ENCODE peak calls at places on chromosomes 11 and 22, in seven cellular contexts. P is H9, A is H1, R is mesendoderm, I is neuronal stem cell, U is IMR-90, N is trophoblast cell. B is an unnamed sample.

GRCh38 chr11:11977206-11977938 is 31.1 kb downstream of the DKK3 start:
- DNase-seq in U (peak), R (peak), N (peak), A (peak), I (no peak), P (peak), B (peak)

GRCh38 chr22:32411388-32411787 is 659 bp downstream of the RTCB start:
- DNase-seq in I (no peak), N (peak), R (peak), A (no peak), U (peak), P (no peak), B (peak)

GRCh38 chr11:46457659-46458058 is 66.1 kb upstream of the CHRM4 start:
- DNase-seq in I (no peak), R (no peak), A (no peak), P (no peak), U (peak), N (peak), B (peak)

GRCh38 chr11:13301522-13301921 is 23.9 kb downstream of the BMAL1 start:
- DNase-seq in A (peak), P (no peak), N (no peak), I (no peak), R (no peak), U (no peak), B (no peak)

GRCh38 chr11:35391922-35392813 is 27.2 kb downstream of the SLC1A2 start:
- DNase-seq in I (peak), R (peak), A (peak), U (peak), P (peak), N (peak), B (peak)

GRCh38 chr11:450809-451451 is 851 bp downstream of the PTDSS2 start:
- DNase-seq in U (peak), P (peak), R (peak), N (peak), A (no peak), I (peak), B (peak)

GRCh38 chr11:13140028-13140870 is 131.1 kb downstream of the RASSF10 start:
- DNase-seq in A (no peak), I (no peak), R (no peak), P (no peak), U (peak), N (peak), B (peak)

GRCh38 chr11:58134151-58134550 is 8.8 kb upstream of the OR9I1 start:
- DNase-seq in N (no peak), A (no peak), I (no peak), U (no peak), P (no peak), R (peak), B (no peak)

GRCh38 chr22:32352681-32353080 is 5.0 kb upstream of the RFPL3 start:
- DNase-seq in A (no peak), P (no peak), R (peak), U (no peak), I (no peak), N (no peak), B (no peak)

GRCh38 chr11:74050465-74050864 is 41.6 kb upstream of the UCP3 start:
- DNase-seq in P (no peak), U (peak), N (peak), R (no peak), I (no peak), A (no peak), B (no peak)

GRCh38 chr11:2316963-2317244 is 15.1 kb downstream of the TSPAN32 start:
- DNase-seq in N (no peak), A (no peak), U (no peak), I (no peak), R (no peak), P (no peak), B (no peak)

GRCh38 chr11:77602385-77603105 is 12.8 kb downstream of the AQP11 start:
- DNase-seq in N (peak), U (peak), R (no peak), I (no peak), A (no peak), P (no peak), B (peak)

GRCh38 chr22:40036591-40037225 is 42.0 kb downstream of the FAM83F start:
- DNase-seq in I (peak), R (peak), N (peak), A (peak), U (peak), P (peak), B (peak)

GRCh38 chr11:34181856-34182405 is 76.5 kb downstream of the NAT10 start:
- DNase-seq in N (no peak), U (no peak), A (no peak), R (no peak), I (no peak), P (no peak), B (no peak)

GRCh38 chr22:36366291-36366708 is 21.5 kb downstream of the MYH9 start:
- DNase-seq in N (no peak), P (no peak), U (peak), I (no peak), R (peak), A (no peak), B (peak)

GRCh38 chr11:58787903-58788302 is 56.2 kb upstream of the GLYAT start:
- DNase-seq in I (no peak), U (peak), A (no peak), P (no peak), R (no peak), N (peak), B (no peak)

GRCh38 chr11:12239396-12240298 is 129.3 kb downstream of the MICAL2 start:
- DNase-seq in R (no peak), I (no peak), N (no peak), P (no peak), A (no peak), U (peak), B (no peak)

GRCh38 chr22:44151661-44152060 is 29.1 kb upstream of the PARVG start:
- DNase-seq in P (no peak), R (no peak), A (no peak), U (peak), I (no peak), N (no peak), B (peak)

GRCh38 chr11:78802058-78802633 is 227.5 kb upstream of the NARS2 start:
- DNase-seq in I (no peak), P (no peak), U (no peak), R (peak), A (no peak), N (peak), B (peak)

GRCh38 chr11:3781423-3781822 is 15.9 kb downstream of the NUP98 start:
- DNase-seq in A (no peak), R (no peak), U (peak), I (no peak), N (peak), P (no peak), B (no peak)

GRCh38 chr11:118003456-118003855 is 17.3 kb downstream of the IL10RA start:
- DNase-seq in R (no peak), I (no peak), A (no peak), P (no peak), U (no peak), N (no peak), B (no peak)

GRCh38 chr11:132072044-132072879 is 701.8 kb downstream of the NTM start:
- DNase-seq in P (no peak), N (peak), A (no peak), I (no peak), U (peak), R (peak), B (peak)

GRCh38 chr11:25981998-25982397 is 349.9 kb upstream of the ANO3 start:
- DNase-seq in N (peak), P (no peak), I (peak), R (peak), U (peak), A (no peak), B (peak)

GRCh38 chr11:37343279-37343678 is 745.2 kb upstream of the RAG2 start:
- DNase-seq in I (no peak), N (no peak), R (no peak), P (no peak), A (no peak), U (no peak), B (no peak)

GRCh38 chr22:26889794-26890193 is 232.4 kb downstream of the MIAT start:
- DNase-seq in P (no peak), A (no peak), N (no peak), R (no peak), U (no peak), I (no peak), B (peak)

GRCh38 chr11:61037694-61038093 is 64.6 kb upstream of the CD5 start:
- DNase-seq in U (no peak), R (no peak), A (no peak), N (no peak), P (no peak), I (no peak), B (no peak)

GRCh38 chr11:127000991-127001390 is 421 bp upstream of the KIRREL3 start:
- DNase-seq in P (no peak), A (no peak), N (no peak), R (no peak), U (peak), I (no peak), B (no peak)

GRCh38 chr11:75420224-75421034 is 12.6 kb downstream of the KLHL35 start:
- DNase-seq in N (no peak), A (no peak), R (peak), I (no peak), U (no peak), P (no peak), B (no peak)

GRCh38 chr11:69957849-69958248 is 120.3 kb upstream of the ANO1 start:
- DNase-seq in N (no peak), R (no peak), U (no peak), P (no peak), I (no peak), A (no peak), B (no peak)

GRCh38 chr11:69959461-69959860 is 118.7 kb upstream of the ANO1 start:
- DNase-seq in U (no peak), P (no peak), I (no peak), R (no peak), N (no peak), A (no peak), B (no peak)

GRCh38 chr11:69961738-69962137 is 116.4 kb upstream of the ANO1 start:
- DNase-seq in A (no peak), R (no peak), N (no peak), U (no peak), P (no peak), I (no peak), B (no peak)

GRCh38 chr11:69956669-69957190 is 121.4 kb upstream of the ANO1 start:
- DNase-seq in A (no peak), P (no peak), I (no peak), U (no peak), R (no peak), N (no peak), B (no peak)

GRCh38 chr11:69958308-69958707 is 119.8 kb upstream of the ANO1 start:
- DNase-seq in U (peak), A (no peak), R (no peak), I (no peak), N (no peak), P (no peak), B (peak)
- H3K27ac ChIP-seq in U (peak), A (no peak), R (no peak), I (no peak), N (no peak), P (no peak), B (no peak)

DNA sequence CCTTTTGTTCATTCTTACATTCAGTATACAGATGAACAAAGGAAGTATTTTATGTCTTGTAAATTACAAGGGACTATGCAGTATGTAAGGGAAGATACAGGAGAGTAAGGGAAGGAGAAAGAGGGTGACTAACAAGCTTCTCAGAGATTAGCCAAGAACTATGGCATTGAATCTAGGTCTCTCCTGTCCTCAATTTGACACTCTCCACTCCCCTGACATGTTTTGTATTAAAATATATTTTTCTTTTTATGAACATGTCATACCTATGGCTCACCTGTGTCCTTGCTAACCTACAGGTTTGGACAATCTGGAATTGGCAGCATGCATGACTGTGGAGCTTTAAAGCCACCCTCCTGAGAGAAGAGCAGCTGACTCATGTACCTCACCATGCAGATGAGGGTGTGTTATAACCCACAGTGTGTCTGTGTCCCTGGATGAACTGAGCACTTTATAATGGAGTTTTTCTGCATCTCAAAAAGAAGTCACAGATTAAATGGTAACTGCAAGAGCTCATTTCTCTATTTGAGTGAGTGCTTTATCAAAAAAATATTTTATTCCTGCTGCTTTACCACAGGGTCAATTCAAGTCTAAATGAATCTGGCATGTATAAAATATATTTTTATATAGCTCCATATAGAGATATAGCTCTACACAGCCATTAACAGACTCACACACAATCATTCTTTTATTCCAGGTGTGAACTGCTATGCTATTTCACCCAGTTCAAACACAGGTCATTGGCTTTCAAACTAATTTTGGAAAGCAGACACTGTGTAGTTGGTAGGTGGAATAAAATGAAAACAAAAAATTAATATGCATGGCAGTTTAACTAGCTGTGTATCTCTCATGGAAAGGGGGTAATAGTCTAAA is 63.3 kb downstream of the MAML2 start:
- DNase-seq in N (peak), I (no peak), A (no peak), R (no peak), P (no peak), U (peak), B (peak)
- H2BK120ac ChIP-seq in N (no peak), I (no peak), A (no peak), R (no peak), P (no peak), U (peak), B (no peak)

GRCh38 chr11:133953571-133953970 is 3.2 kb downstream of the IGSF9B start:
- DNase-seq in U (no peak), I (no peak), P (no peak), R (no peak), A (no peak), N (no peak), B (no peak)

GRCh38 chr11:133956650-133957633 is at the start of gene IGSF9B:
- DNase-seq in U (peak), P (peak), N (peak), I (peak), A (peak), R (peak), B (peak)

GRCh38 chr11:133955945-133956421 is 785 bp downstream of the IGSF9B start:
- DNase-seq in P (no peak), U (no peak), I (no peak), A (no peak), R (no peak), N (peak), B (no peak)

GRCh38 chr11:133953999-133954398 is 2.8 kb downstream of the IGSF9B start:
- DNase-seq in A (no peak), P (no peak), R (no peak), N (no peak), U (no peak), I (no peak), B (no peak)

DNA sequence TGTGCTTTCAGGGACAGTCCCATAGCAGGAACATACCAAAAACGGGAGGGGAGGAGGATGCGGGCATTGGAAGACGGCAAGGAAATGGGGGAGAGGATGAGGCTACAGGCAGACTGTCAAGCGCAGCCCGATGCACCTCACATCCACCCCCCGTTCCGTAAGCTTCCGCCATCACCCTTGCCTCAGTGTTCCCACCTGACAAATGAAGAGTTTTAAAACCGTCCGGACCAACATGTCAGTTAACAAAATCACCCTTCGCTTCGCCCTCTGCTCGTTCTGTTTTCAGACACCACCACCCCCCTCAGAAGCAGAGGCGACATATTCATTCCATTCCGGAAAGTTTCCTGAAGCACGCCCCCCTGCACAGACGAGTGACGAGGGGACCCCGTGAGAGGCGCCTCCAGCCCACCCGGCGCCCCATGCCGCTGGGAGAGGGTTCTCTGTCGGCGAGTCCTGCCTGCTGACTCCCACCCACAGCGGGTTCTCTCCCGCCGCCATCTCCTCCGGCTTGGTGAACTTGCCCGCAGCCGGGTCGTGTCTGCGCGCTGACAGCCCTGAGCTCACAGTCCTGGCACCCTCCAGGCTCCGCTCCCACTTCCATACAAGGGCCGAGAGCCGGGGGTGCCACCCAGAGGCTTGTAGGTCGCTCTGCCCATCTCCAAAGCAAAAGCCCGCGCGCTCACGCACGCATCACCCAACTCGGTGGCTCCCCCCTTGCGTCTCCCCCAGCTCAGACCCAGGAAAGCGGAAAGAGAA is 1.5 kb downstream of the IGSF9B start:
- DNase-seq in U (no peak), A (no peak), P (no peak), I (no peak), R (peak), N (peak), B (no peak)
- H3K18ac ChIP-seq in U (no peak), A (no peak), P (no peak), I (no peak), R (no peak), N (no peak), B (no peak)

DNA sequence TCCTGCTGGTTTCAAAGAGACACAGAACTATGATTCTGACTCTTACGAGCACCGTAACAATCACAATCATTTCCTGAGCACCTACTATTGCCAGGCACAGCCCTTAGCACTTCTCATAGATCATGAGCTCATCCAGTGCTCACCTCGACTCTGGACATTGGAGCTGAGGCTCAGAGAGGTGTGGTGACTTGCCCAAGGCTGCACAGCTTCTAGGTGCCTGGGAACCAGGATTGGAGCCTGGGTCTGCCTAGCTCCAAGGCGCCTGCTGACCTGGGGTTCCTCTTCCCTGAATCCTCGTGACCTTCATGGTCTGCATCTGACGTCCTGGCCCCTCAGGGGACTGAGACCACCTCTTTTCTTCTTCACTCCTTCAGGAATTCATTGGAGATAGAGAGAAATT is 50.6 kb upstream of the CRYBB3 start:
- DNase-seq in I (no peak), R (no peak), P (no peak), N (no peak), A (no peak), U (no peak), B (no peak)
- H3K27ac ChIP-seq in I (no peak), R (no peak), P (no peak), N (no peak), A (no peak), U (no peak), B (no peak)

GRCh38 chr11:102497061-102497460 is 33.5 kb downstream of the MMP7 start:
- DNase-seq in N (peak), U (peak), P (no peak), A (no peak), R (no peak), I (no peak), B (no peak)
- H2BK120ac ChIP-seq in N (no peak), U (no peak), P (no peak), A (no peak), R (no peak), I (no peak), B (no peak)

GRCh38 chr22:41905411-41906202 is 9.3 kb downstream of the SHISA8 start:
- DNase-seq in R (no peak), N (no peak), I (no peak), A (no peak), P (peak), U (no peak), B (no peak)
- H3K18ac ChIP-seq in R (no peak), N (no peak), I (peak), A (no peak), P (no peak), U (no peak), B (no peak)

DNA sequence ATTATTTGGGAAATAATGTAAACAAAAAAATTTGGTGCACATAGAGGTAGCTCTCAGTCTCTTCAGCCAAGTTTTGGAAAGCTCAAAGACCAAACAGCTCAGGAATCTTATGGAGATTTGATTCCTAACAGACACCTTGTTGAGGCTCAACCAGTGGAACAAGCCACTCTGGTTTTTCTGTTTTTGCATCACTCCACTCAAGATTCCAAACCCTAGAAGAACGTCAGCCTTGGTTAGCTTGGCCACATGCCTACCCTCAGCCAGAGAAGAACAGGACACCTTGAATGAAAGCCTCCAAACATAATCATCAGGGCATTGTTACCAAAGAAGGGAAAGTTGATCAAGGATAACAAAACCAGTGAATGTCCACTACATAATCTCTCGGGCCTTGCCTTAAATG is 3.8 kb upstream of the SMCO4 start:
- DNase-seq in A (no peak), P (no peak), I (no peak), U (no peak), R (no peak), N (peak), B (no peak)
- H3K27ac ChIP-seq in A (no peak), P (no peak), I (no peak), U (no peak), R (no peak), N (no peak), B (no peak)

B was measured in mesenchymal stem cell.